ENCODE peak calls at places on chromosome 2, in seven cellular contexts. One of them, this sample, is unnamed. For H3K4me1, the result is how much of the 10 kb centered on the place peaks cover.

GRCh38 chr2:65458999-65459398 is 26.6 kb upstream of the SPRED2 start:
- DNase-seq in tibial artery: no peak
- DNase-seq in heart left ventricle: no peak
- DNase-seq in body of pancreas: no peak
- DNase-seq in lower lobe of right lung: no peak
- DNase-seq in neuronal stem cell: no peak
- DNase-seq in K562: no peak
- DNase-seq in this sample: no peak

GRCh38 chr2:214593723-214594122 is 182.9 kb downstream of the VWC2L start:
- DNase-seq in lower lobe of right lung: no peak
- DNase-seq in body of pancreas: peak
- DNase-seq in tibial artery: no peak
- DNase-seq in neuronal stem cell: peak
- DNase-seq in heart left ventricle: no peak
- DNase-seq in K562: no peak
- DNase-seq in this sample: no peak

GRCh38 chr2:128510701-128511100 is 192.0 kb upstream of the HS6ST1 start:
- DNase-seq in lower lobe of right lung: no peak
- DNase-seq in body of pancreas: no peak
- DNase-seq in K562: no peak
- DNase-seq in heart left ventricle: no peak
- DNase-seq in tibial artery: no peak
- DNase-seq in neuronal stem cell: no peak
- DNase-seq in this sample: no peak

GRCh38 chr2:71784734-71785549 is 331.6 kb downstream of the DYSF start:
- DNase-seq in neuronal stem cell: no peak
- DNase-seq in tibial artery: peak
- DNase-seq in heart left ventricle: peak
- DNase-seq in lower lobe of right lung: no peak
- DNase-seq in K562: no peak
- DNase-seq in body of pancreas: no peak
- DNase-seq in this sample: no peak

GRCh38 chr2:203501870-203502269 is 33.2 kb downstream of the RAPH1 start:
- DNase-seq in body of pancreas: no peak
- DNase-seq in heart left ventricle: no peak
- DNase-seq in tibial artery: no peak
- DNase-seq in lower lobe of right lung: no peak
- DNase-seq in neuronal stem cell: no peak
- DNase-seq in K562: no peak
- DNase-seq in this sample: no peak

GRCh38 chr2:13725945-13726344 is 906.6 kb upstream of the LRATD1 start:
- DNase-seq in tibial artery: no peak
- DNase-seq in heart left ventricle: no peak
- DNase-seq in K562: no peak
- DNase-seq in neuronal stem cell: no peak
- DNase-seq in body of pancreas: no peak
- DNase-seq in lower lobe of right lung: no peak
- DNase-seq in this sample: no peak

GRCh38 chr2:85433511-85434089 is 15.1 kb downstream of the SH2D6 start:
- DNase-seq in lower lobe of right lung: peak
- DNase-seq in tibial artery: peak
- DNase-seq in heart left ventricle: peak
- DNase-seq in body of pancreas: peak
- DNase-seq in K562: no peak
- DNase-seq in neuronal stem cell: no peak
- DNase-seq in this sample: peak

GRCh38 chr2:68318686-68319396 is 908 bp downstream of the CNRIP1 start:
- DNase-seq in body of pancreas: peak
- DNase-seq in neuronal stem cell: peak
- DNase-seq in tibial artery: peak
- DNase-seq in heart left ventricle: peak
- DNase-seq in K562: no peak
- DNase-seq in lower lobe of right lung: peak
- DNase-seq in this sample: peak

GRCh38 chr2:42106257-42106816 is 58.5 kb downstream of the PKDCC start:
- DNase-seq in lower lobe of right lung: no peak
- DNase-seq in heart left ventricle: no peak
- DNase-seq in neuronal stem cell: no peak
- DNase-seq in tibial artery: no peak
- DNase-seq in K562: no peak
- DNase-seq in body of pancreas: no peak
- DNase-seq in this sample: no peak

GRCh38 chr2:191625016-191625415 is 52.9 kb upstream of the NABP1 start:
- DNase-seq in K562: no peak
- DNase-seq in neuronal stem cell: no peak
- DNase-seq in heart left ventricle: no peak
- DNase-seq in tibial artery: no peak
- DNase-seq in body of pancreas: no peak
- DNase-seq in lower lobe of right lung: peak
- DNase-seq in this sample: peak

GRCh38 chr2:102025016-102025491 is 33.3 kb downstream of the IL1R2 start:
- DNase-seq in body of pancreas: no peak
- DNase-seq in lower lobe of right lung: no peak
- DNase-seq in heart left ventricle: no peak
- DNase-seq in K562: no peak
- DNase-seq in neuronal stem cell: no peak
- DNase-seq in tibial artery: no peak
- DNase-seq in this sample: no peak

GRCh38 chr2:57849843-57850242 is 196.8 kb upstream of the VRK2 start:
- DNase-seq in K562: no peak
- DNase-seq in tibial artery: no peak
- DNase-seq in body of pancreas: no peak
- DNase-seq in lower lobe of right lung: no peak
- DNase-seq in heart left ventricle: no peak
- DNase-seq in neuronal stem cell: no peak
- DNase-seq in this sample: no peak

GRCh38 chr2:69012310-69013122 is 463 bp upstream of the ANTXR1 start:
- DNase-seq in body of pancreas: peak
- DNase-seq in lower lobe of right lung: peak
- DNase-seq in heart left ventricle: peak
- DNase-seq in K562: peak
- DNase-seq in neuronal stem cell: peak
- DNase-seq in tibial artery: peak
- DNase-seq in this sample: peak

GRCh38 chr2:162025121-162025911 is 48.7 kb downstream of the DPP4 start:
- DNase-seq in heart left ventricle: no peak
- DNase-seq in body of pancreas: no peak
- DNase-seq in lower lobe of right lung: no peak
- DNase-seq in tibial artery: no peak
- DNase-seq in K562: no peak
- DNase-seq in neuronal stem cell: no peak
- DNase-seq in this sample: no peak

GRCh38 chr2:123209185-123209584 is 815.9 kb upstream of the CNTNAP5 start:
- DNase-seq in K562: no peak
- DNase-seq in lower lobe of right lung: no peak
- DNase-seq in heart left ventricle: no peak
- DNase-seq in neuronal stem cell: no peak
- DNase-seq in body of pancreas: no peak
- DNase-seq in tibial artery: no peak
- DNase-seq in this sample: no peak

GRCh38 chr2:71463342-71463654 is 9.9 kb downstream of the DYSF start:
- DNase-seq in tibial artery: no peak
- DNase-seq in body of pancreas: no peak
- DNase-seq in neuronal stem cell: no peak
- DNase-seq in K562: no peak
- DNase-seq in heart left ventricle: no peak
- DNase-seq in lower lobe of right lung: no peak
- DNase-seq in this sample: no peak

GRCh38 chr2:178280261-178280852 is 86.0 kb downstream of the OSBPL6 start:
- DNase-seq in neuronal stem cell: no peak
- DNase-seq in tibial artery: no peak
- DNase-seq in heart left ventricle: peak
- DNase-seq in body of pancreas: peak
- DNase-seq in lower lobe of right lung: no peak
- DNase-seq in K562: peak
- DNase-seq in this sample: no peak

GRCh38 chr2:164840458-164840929 is 1.1 kb downstream of the COBLL1 start:
- DNase-seq in lower lobe of right lung: peak
- DNase-seq in body of pancreas: peak
- DNase-seq in K562: no peak
- DNase-seq in tibial artery: peak
- DNase-seq in neuronal stem cell: no peak
- DNase-seq in heart left ventricle: peak
- DNase-seq in this sample: peak

GRCh38 chr2:157696036-157696435 is 67.4 kb upstream of the ACVR1C start:
- DNase-seq in K562: no peak
- DNase-seq in lower lobe of right lung: no peak
- DNase-seq in neuronal stem cell: no peak
- DNase-seq in heart left ventricle: no peak
- DNase-seq in body of pancreas: no peak
- DNase-seq in tibial artery: no peak
- DNase-seq in this sample: no peak

GRCh38 chr2:157692768-157693167 is 64.1 kb upstream of the ACVR1C start:
- DNase-seq in tibial artery: no peak
- DNase-seq in lower lobe of right lung: no peak
- DNase-seq in body of pancreas: no peak
- DNase-seq in neuronal stem cell: no peak
- DNase-seq in heart left ventricle: no peak
- DNase-seq in K562: no peak
- DNase-seq in this sample: no peak

GRCh38 chr2:157699806-157700205 is 71.1 kb upstream of the ACVR1C start:
- DNase-seq in heart left ventricle: no peak
- DNase-seq in body of pancreas: no peak
- DNase-seq in tibial artery: no peak
- DNase-seq in neuronal stem cell: no peak
- DNase-seq in K562: no peak
- DNase-seq in lower lobe of right lung: no peak
- DNase-seq in this sample: no peak

GRCh38 chr2:157699009-157699408 is 70.3 kb upstream of the ACVR1C start:
- DNase-seq in heart left ventricle: no peak
- DNase-seq in body of pancreas: no peak
- DNase-seq in K562: no peak
- DNase-seq in neuronal stem cell: no peak
- DNase-seq in lower lobe of right lung: no peak
- DNase-seq in tibial artery: no peak
- DNase-seq in this sample: no peak

GRCh38 chr2:157698430-157698829 is 69.8 kb upstream of the ACVR1C start:
- DNase-seq in neuronal stem cell: no peak
- DNase-seq in heart left ventricle: no peak
- DNase-seq in tibial artery: no peak
- DNase-seq in K562: no peak
- DNase-seq in body of pancreas: no peak
- DNase-seq in lower lobe of right lung: no peak
- DNase-seq in this sample: no peak
- H3K4me1 ChIP-seq in neuronal stem cell: under half
- H3K4me1 ChIP-seq in heart left ventricle: under half
- H3K4me1 ChIP-seq in tibial artery: under half
- H3K4me1 ChIP-seq in K562: under half
- H3K4me1 ChIP-seq in body of pancreas: under half
- H3K4me1 ChIP-seq in lower lobe of right lung: under half
- H3K4me1 ChIP-seq in this sample: under half

GRCh38 chr2:45720210-45720609 is 68.7 kb downstream of the PRKCE start:
- DNase-seq in heart left ventricle: no peak
- DNase-seq in K562: peak
- DNase-seq in body of pancreas: no peak
- DNase-seq in tibial artery: no peak
- DNase-seq in lower lobe of right lung: no peak
- DNase-seq in neuronal stem cell: no peak
- DNase-seq in this sample: no peak

GRCh38 chr2:45722477-45722876 is 71.0 kb downstream of the PRKCE start:
- DNase-seq in heart left ventricle: no peak
- DNase-seq in neuronal stem cell: no peak
- DNase-seq in lower lobe of right lung: no peak
- DNase-seq in K562: no peak
- DNase-seq in tibial artery: no peak
- DNase-seq in body of pancreas: no peak
- DNase-seq in this sample: no peak

GRCh38 chr2:45724329-45724728 is 72.9 kb downstream of the PRKCE start:
- DNase-seq in neuronal stem cell: no peak
- DNase-seq in heart left ventricle: no peak
- DNase-seq in body of pancreas: no peak
- DNase-seq in K562: no peak
- DNase-seq in lower lobe of right lung: no peak
- DNase-seq in tibial artery: no peak
- DNase-seq in this sample: no peak

GRCh38 chr2:45721150-45721549 is 69.7 kb downstream of the PRKCE start:
- DNase-seq in neuronal stem cell: no peak
- DNase-seq in heart left ventricle: no peak
- DNase-seq in lower lobe of right lung: no peak
- DNase-seq in K562: no peak
- DNase-seq in tibial artery: no peak
- DNase-seq in body of pancreas: no peak
- DNase-seq in this sample: no peak

GRCh38 chr2:45723857-45724256 is 72.4 kb downstream of the PRKCE start:
- DNase-seq in tibial artery: no peak
- DNase-seq in heart left ventricle: no peak
- DNase-seq in neuronal stem cell: no peak
- DNase-seq in body of pancreas: no peak
- DNase-seq in K562: no peak
- DNase-seq in lower lobe of right lung: no peak
- DNase-seq in this sample: no peak
- H3K4me1 ChIP-seq in tibial artery: under half
- H3K4me1 ChIP-seq in heart left ventricle: under half
- H3K4me1 ChIP-seq in neuronal stem cell: under half
- H3K4me1 ChIP-seq in body of pancreas: under half
- H3K4me1 ChIP-seq in K562: under half
- H3K4me1 ChIP-seq in lower lobe of right lung: under half
- H3K4me1 ChIP-seq in this sample: under half

DNA sequence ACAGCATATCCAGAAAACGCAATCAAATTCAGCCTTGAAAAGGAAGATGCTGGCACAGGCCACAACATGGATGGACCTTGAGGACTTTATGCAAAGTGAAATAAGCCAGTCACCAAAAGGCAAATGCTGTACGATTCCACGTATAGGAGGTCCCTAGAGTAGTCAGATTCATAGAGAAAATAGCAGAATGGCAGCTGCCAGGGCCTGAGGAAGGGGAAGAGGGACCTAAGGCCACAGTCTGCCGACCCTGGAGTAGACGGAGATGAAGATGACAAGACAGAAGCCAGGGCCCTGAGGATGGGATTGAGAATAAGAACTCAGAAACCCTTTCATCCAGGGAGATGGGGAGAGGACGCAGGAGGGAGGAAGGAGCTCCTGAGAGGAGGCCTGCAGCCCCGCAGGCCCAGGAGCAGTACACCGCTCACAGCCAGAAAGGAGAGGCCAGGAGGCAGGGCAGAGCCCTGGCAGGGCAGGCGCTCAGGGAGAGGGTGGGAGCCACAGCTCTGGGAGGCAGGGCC is 8.1 kb upstream of the MTERF4 start:
- DNase-seq in heart left ventricle: no peak
- DNase-seq in neuronal stem cell: no peak
- DNase-seq in tibial artery: no peak
- DNase-seq in K562: no peak
- DNase-seq in body of pancreas: no peak
- DNase-seq in lower lobe of right lung: no peak
- DNase-seq in this sample: no peak
- H3K4me1 ChIP-seq in heart left ventricle: under half
- H3K4me1 ChIP-seq in neuronal stem cell: under half
- H3K4me1 ChIP-seq in tibial artery: under half
- H3K4me1 ChIP-seq in K562: under half
- H3K4me1 ChIP-seq in body of pancreas: under half
- H3K4me1 ChIP-seq in lower lobe of right lung: under half
- H3K4me1 ChIP-seq in this sample: under half

DNA sequence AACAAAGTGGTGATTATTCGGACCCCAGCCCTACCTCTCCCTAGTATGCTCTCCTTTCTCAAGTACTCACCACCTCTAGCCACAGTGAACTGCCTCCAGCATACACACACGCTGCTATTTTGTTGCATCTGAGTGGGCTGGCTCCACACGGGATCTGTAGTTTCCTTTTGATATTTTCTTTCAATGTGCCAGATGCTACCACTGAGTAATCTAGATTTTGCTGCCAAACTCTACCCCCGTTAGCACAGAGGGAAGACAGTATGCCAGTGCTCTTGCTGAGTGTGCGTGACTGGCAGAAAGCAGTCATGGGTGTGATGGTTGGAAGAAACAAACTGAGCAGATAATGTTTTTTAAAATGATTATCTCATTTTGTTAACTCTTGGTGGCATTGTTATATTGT is 11.6 kb downstream of the CFLAR start:
- DNase-seq in tibial artery: no peak
- DNase-seq in lower lobe of right lung: no peak
- DNase-seq in heart left ventricle: no peak
- DNase-seq in neuronal stem cell: no peak
- DNase-seq in K562: no peak
- DNase-seq in body of pancreas: no peak
- DNase-seq in this sample: no peak
- H3K4me1 ChIP-seq in tibial artery: half or more
- H3K4me1 ChIP-seq in lower lobe of right lung: half or more
- H3K4me1 ChIP-seq in heart left ventricle: under half
- H3K4me1 ChIP-seq in neuronal stem cell: under half
- H3K4me1 ChIP-seq in K562: half or more
- H3K4me1 ChIP-seq in body of pancreas: half or more
- H3K4me1 ChIP-seq in this sample: half or more